ENCODE peak calls at places on chromosomes 1 and 21, in four cellular contexts. One of them, this sample, is unnamed.
A peak's percentile ranks its signal among the peaks of the same experiment; 100 is the strongest.

GRCh38 chr1:155975375-155976061 is 2.8 kb downstream of the ARHGEF2 start:
- DNase-seq in GM12878: no peak
- DNase-seq in HepG2: no peak
- DNase-seq in H1: no peak
- DNase-seq in this sample: no peak

GRCh38 chr21:33244082-33244780 is 14.5 kb downstream of the IFNAR2 start:
- DNase-seq in HepG2: no peak
- DNase-seq in GM12878: no peak
- DNase-seq in H1: no peak
- DNase-seq in this sample: no peak

GRCh38 chr21:22311741-22312462 is 1313.7 kb downstream of the NCAM2 start:
- DNase-seq in HepG2: no peak
- DNase-seq in H1: no peak
- DNase-seq in GM12878: no peak
- DNase-seq in this sample: no peak

GRCh38 chr1:109296782-109297181 is 10.0 kb downstream of the MYBPHL start:
- DNase-seq in HepG2: no peak
- DNase-seq in H1: no peak
- DNase-seq in GM12878: no peak
- DNase-seq in this sample: no peak

GRCh38 chr1:234963180-234963903 is 165.3 kb downstream of the TOMM20 start:
- DNase-seq in HepG2: peak; percentile 99
- DNase-seq in H1: no peak
- DNase-seq in GM12878: peak; percentile 97
- DNase-seq in this sample: no peak

GRCh38 chr1:242017580-242018233 is 18.8 kb upstream of the MAP1LC3C start:
- DNase-seq in HepG2: peak; percentile 47
- DNase-seq in H1: peak; percentile 61
- DNase-seq in GM12878: no peak
- DNase-seq in this sample: peak; percentile 38

GRCh38 chr1:24849653-24850295 is 80.3 kb downstream of the RUNX3 start:
- DNase-seq in HepG2: no peak
- DNase-seq in H1: peak; percentile 58
- DNase-seq in GM12878: no peak
- DNase-seq in this sample: peak; percentile 43

GRCh38 chr1:116232989-116233514 is 121.9 kb downstream of the MAB21L3 start:
- DNase-seq in GM12878: peak; percentile 9
- DNase-seq in H1: no peak
- DNase-seq in HepG2: no peak
- DNase-seq in this sample: no peak

GRCh38 chr1:110430901-110431300 is 20.0 kb upstream of the PROK1 start:
- DNase-seq in H1: no peak
- DNase-seq in GM12878: no peak
- DNase-seq in HepG2: no peak
- DNase-seq in this sample: no peak

GRCh38 chr1:225224287-225224686 is 203.6 kb downstream of the LBR start:
- DNase-seq in H1: no peak
- DNase-seq in GM12878: no peak
- DNase-seq in HepG2: no peak
- DNase-seq in this sample: no peak

GRCh38 chr1:184860985-184861754 is 106.5 kb upstream of the EDEM3 start:
- DNase-seq in GM12878: no peak
- DNase-seq in H1: no peak
- DNase-seq in HepG2: no peak
- DNase-seq in this sample: no peak

GRCh38 chr1:8985915-8986813 is 40.1 kb downstream of the SLC2A7 start:
- DNase-seq in H1: no peak
- DNase-seq in GM12878: no peak
- DNase-seq in HepG2: peak; percentile 55
- DNase-seq in this sample: no peak

GRCh38 chr1:12095822-12096263 is 32.7 kb downstream of the TNFRSF8 start:
- DNase-seq in H1: no peak
- DNase-seq in GM12878: no peak
- DNase-seq in HepG2: no peak
- DNase-seq in this sample: no peak

GRCh38 chr1:24683713-24684162 is 40.6 kb downstream of the SRRM1 start:
- DNase-seq in GM12878: no peak
- DNase-seq in HepG2: peak; percentile 59
- DNase-seq in H1: no peak
- DNase-seq in this sample: no peak

GRCh38 chr1:200150721-200151120 is 123.2 kb downstream of the NR5A2 start:
- DNase-seq in HepG2: no peak
- DNase-seq in GM12878: peak; percentile 49
- DNase-seq in H1: no peak
- DNase-seq in this sample: peak; percentile 20

GRCh38 chr1:7616076-7616833 is 154.8 kb upstream of the VAMP3 start:
- DNase-seq in HepG2: peak; percentile 5
- DNase-seq in H1: peak; percentile 90
- DNase-seq in GM12878: no peak
- DNase-seq in this sample: peak; percentile 36

GRCh38 chr1:166133857-166134256 is 32.9 kb downstream of the FAM78B start:
- DNase-seq in HepG2: no peak
- DNase-seq in GM12878: no peak
- DNase-seq in H1: no peak
- DNase-seq in this sample: no peak

GRCh38 chr1:227885648-227886502 is 61.9 kb downstream of the WNT9A start:
- DNase-seq in GM12878: no peak
- DNase-seq in HepG2: no peak
- DNase-seq in H1: peak; percentile 51
- DNase-seq in this sample: no peak

GRCh38 chr1:234550341-234551031 is 59.5 kb downstream of the IRF2BP2 start:
- DNase-seq in GM12878: no peak
- DNase-seq in H1: no peak
- DNase-seq in HepG2: no peak
- DNase-seq in this sample: no peak

GRCh38 chr1:10814954-10815862 is 18.8 kb upstream of the CASZ1 start:
- DNase-seq in GM12878: no peak
- DNase-seq in HepG2: peak; percentile 28
- DNase-seq in H1: no peak
- DNase-seq in this sample: peak; percentile 27

GRCh38 chr1:168726311-168726710 is 2.7 kb downstream of the DPT start:
- DNase-seq in HepG2: no peak
- DNase-seq in GM12878: no peak
- DNase-seq in H1: no peak
- DNase-seq in this sample: no peak

GRCh38 chr1:111821121-111821745 is 65.5 kb downstream of the DDX20 start:
- DNase-seq in HepG2: no peak
- DNase-seq in GM12878: no peak
- DNase-seq in H1: no peak
- DNase-seq in this sample: no peak

GRCh38 chr1:36203027-36203553 is 21.2 kb upstream of the THRAP3 start:
- DNase-seq in GM12878: no peak
- DNase-seq in H1: no peak
- DNase-seq in HepG2: no peak
- DNase-seq in this sample: no peak

GRCh38 chr1:36206323-36206858 is 17.9 kb upstream of the THRAP3 start:
- DNase-seq in GM12878: no peak
- DNase-seq in H1: no peak
- DNase-seq in HepG2: no peak
- DNase-seq in this sample: no peak

GRCh38 chr1:36207339-36207738 is 16.9 kb upstream of the THRAP3 start:
- DNase-seq in GM12878: no peak
- DNase-seq in HepG2: no peak
- DNase-seq in H1: peak; percentile 53
- DNase-seq in this sample: peak; percentile 69

GRCh38 chr1:36204347-36204909 is 19.8 kb upstream of the THRAP3 start:
- DNase-seq in GM12878: no peak
- DNase-seq in H1: no peak
- DNase-seq in HepG2: no peak
- DNase-seq in this sample: no peak

DNA sequence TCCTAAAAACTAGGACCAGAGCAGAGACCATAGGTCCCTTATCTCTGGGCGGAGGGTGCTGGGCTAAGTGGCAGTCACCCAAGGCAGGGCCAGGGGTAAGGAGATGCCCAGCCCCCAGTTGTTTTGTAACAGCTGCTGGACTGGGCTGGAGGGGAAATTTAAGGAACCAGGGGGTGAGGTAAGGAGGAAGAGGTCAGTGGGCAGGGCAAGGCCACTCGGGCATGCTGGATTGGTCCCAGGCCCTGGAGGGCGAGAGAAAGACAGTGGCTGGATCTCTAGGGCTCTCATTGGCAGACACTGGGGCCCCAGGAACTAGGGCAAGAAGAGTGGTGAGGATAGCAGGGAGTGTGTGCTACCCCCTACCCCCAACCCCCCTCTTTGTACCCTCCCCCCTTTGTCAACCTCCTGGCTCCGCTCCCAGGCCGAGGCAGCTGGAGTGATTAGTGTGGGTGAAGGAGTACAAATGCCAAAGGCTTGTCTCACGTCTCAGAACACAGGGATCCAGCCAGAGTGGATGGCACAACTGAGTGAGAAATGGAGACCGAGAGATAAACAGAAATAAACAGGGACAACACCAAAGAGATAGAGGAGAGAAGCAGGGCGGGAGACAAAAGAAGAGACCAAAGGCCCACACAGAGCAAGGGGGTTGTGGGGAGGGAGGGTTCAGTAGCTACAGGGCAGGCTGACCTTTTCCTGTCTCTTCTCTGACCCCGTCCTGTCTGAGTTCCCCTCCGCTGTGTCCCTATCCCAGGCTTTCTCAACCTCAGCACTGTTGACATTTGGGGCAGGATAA is 20.5 kb upstream of the THRAP3 start:
- DNase-seq in GM12878: no peak
- DNase-seq in H1: peak; percentile 54
- DNase-seq in HepG2: no peak
- DNase-seq in this sample: no peak
- TF ChIP-seq SUZ12 in GM12878: no peak
- TF ChIP-seq SUZ12 in H1: no peak
- TF ChIP-seq SUZ12 in HepG2: no peak
- TF ChIP-seq SUZ12 in this sample: no peak

GRCh38 chr1:27816921-27817630 is 13.5 kb upstream of the PPP1R8 start:
- DNase-seq in HepG2: peak; percentile 98
- DNase-seq in GM12878: no peak
- DNase-seq in H1: no peak
- DNase-seq in this sample: no peak
- H3K36me3 ChIP-seq in HepG2: peaks cover 15% of the 10 kb centered on the region
- H3K36me3 ChIP-seq in GM12878: peaks cover 2% of the 10 kb centered on the region
- H3K36me3 ChIP-seq in H1: no peaks in the 10 kb centered on the region
- H3K36me3 ChIP-seq in this sample: peaks cover 40% of the 10 kb centered on the region

GRCh38 chr1:164614316-164614715 is 55.3 kb downstream of the PBX1 start:
- DNase-seq in H1: no peak
- DNase-seq in GM12878: no peak
- DNase-seq in HepG2: no peak
- DNase-seq in this sample: no peak
- TF ChIP-seq SUZ12 in H1: no peak
- TF ChIP-seq SUZ12 in GM12878: no peak
- TF ChIP-seq SUZ12 in HepG2: no peak
- TF ChIP-seq SUZ12 in this sample: no peak

DNA sequence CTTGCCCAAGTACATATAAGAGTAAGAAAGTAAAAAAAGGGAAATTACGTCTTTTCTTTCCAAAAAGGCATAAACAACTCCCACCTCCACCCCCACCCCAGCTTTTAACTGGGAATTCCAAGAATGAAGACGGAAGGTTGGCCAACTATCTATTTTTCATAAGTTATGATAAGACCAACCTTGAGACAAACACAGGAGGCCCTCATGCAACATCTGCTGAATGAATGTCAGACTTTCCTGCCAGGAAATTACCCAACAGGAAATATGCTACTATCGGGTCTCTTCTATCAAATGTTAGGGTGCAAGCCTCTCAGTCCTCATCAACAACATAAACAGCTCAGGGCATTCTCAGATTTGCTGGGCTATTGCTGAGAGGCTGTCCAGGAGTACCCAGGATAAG is 1.9 kb downstream of the BSDC1 start:
- DNase-seq in HepG2: no peak
- DNase-seq in GM12878: no peak
- DNase-seq in H1: no peak
- DNase-seq in this sample: no peak
- H3K36me3 ChIP-seq in HepG2: peaks cover 29% of the 10 kb centered on the region
- H3K36me3 ChIP-seq in GM12878: no peaks in the 10 kb centered on the region
- H3K36me3 ChIP-seq in H1: peaks cover 12% of the 10 kb centered on the region
- H3K36me3 ChIP-seq in this sample: peaks cover 58% of the 10 kb centered on the region

GRCh38 chr1:93605812-93606512 is 75.7 kb downstream of the BCAR3 start:
- DNase-seq in GM12878: no peak
- DNase-seq in HepG2: no peak
- DNase-seq in H1: no peak
- DNase-seq in this sample: no peak
- TF ChIP-seq SUZ12 in GM12878: no peak
- TF ChIP-seq SUZ12 in HepG2: no peak
- TF ChIP-seq SUZ12 in H1: no peak
- TF ChIP-seq SUZ12 in this sample: no peak

GRCh38 chr1:88658419-88658818 is 25.7 kb upstream of the PKN2 start:
- DNase-seq in HepG2: no peak
- DNase-seq in H1: no peak
- DNase-seq in GM12878: no peak
- DNase-seq in this sample: no peak

GRCh38 chr1:88655685-88656299 is 28.3 kb upstream of the PKN2 start:
- DNase-seq in H1: no peak
- DNase-seq in GM12878: no peak
- DNase-seq in HepG2: peak; percentile 10
- DNase-seq in this sample: no peak

GRCh38 chr1:88659552-88659951 is 24.5 kb upstream of the PKN2 start:
- DNase-seq in GM12878: no peak
- DNase-seq in HepG2: no peak
- DNase-seq in H1: no peak
- DNase-seq in this sample: no peak

GRCh38 chr1:88650676-88651418 is 33.2 kb upstream of the PKN2 start:
- DNase-seq in GM12878: no peak
- DNase-seq in HepG2: no peak
- DNase-seq in H1: no peak
- DNase-seq in this sample: no peak

GRCh38 chr1:88655145-88655544 is 28.9 kb upstream of the PKN2 start:
- DNase-seq in H1: no peak
- DNase-seq in HepG2: no peak
- DNase-seq in GM12878: no peak
- DNase-seq in this sample: no peak
- H3K36me3 ChIP-seq in H1: no peaks in the 10 kb centered on the region
- H3K36me3 ChIP-seq in HepG2: no peaks in the 10 kb centered on the region
- H3K36me3 ChIP-seq in GM12878: no peaks in the 10 kb centered on the region
- H3K36me3 ChIP-seq in this sample: no peaks in the 10 kb centered on the region

DNA sequence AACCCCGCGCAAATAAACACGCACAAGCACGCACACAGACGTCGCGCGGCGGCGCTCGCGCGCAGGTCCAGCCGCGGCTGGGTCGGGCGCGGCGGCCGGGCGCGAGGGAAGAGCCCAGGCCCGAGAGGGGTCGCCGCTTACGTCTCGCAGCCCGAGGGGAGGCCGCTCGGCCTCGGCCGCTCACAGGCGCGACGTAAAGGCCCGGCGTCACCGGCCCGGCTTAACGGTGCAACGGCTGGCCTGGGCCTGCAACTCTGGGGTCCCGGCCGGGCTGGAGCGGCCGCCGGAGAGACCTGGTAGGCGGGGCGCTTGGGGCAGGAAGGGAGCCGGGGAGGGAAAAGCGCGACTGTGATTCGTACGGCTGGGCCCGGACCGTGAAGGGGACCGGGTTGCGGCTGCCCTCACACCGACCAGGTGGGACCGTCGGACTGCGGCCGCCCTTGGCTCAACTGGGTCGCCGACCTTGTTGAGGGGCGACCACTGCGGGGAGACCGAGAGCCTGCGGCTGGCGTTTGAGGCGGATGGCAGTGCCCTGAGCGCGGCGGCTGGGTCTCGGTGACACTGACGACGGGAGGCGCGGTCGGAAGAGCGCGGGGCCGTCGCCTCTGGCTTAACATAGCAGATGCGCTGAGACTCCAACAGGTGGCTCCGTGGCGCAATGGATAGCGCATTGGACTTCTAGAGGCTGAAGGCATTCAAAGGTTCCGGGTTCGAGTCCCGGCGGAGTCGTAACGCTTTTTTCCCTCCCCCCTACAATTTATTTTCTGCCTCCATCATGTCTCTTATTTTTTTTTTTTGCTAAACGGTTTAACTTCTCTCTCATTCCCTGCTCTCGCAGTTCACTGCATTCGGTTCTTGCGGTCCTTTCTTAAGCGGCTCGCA is 31.8 kb downstream of the DNTTIP2 start:
- DNase-seq in HepG2: peak; percentile 86
- DNase-seq in H1: peak; percentile 90
- DNase-seq in GM12878: peak; percentile 92
- DNase-seq in this sample: peak; percentile 83
- TF ChIP-seq SUZ12 in HepG2: no peak
- TF ChIP-seq SUZ12 in H1: no peak
- TF ChIP-seq SUZ12 in GM12878: no peak
- TF ChIP-seq SUZ12 in this sample: no peak

This sample was measured in NT2/D1.